ENCODE peak calls at places on chromosomes 2 and 18, in ten cellular contexts. L is cardiac muscle cell; M is myocyte; Z is Kasumi-1; E is T-helper 9 cell; W is OCI-LY7; F is C1 segment of cervical spinal cord; V is NCI-H1417; G is stimulated activated CD4-positive, alpha-beta T cell treated with anti-CD3 and anti-CD28 coated beads, Interleukin-2, amount 100 ng/mL, for 48 hours; P is stimulated activated naive CD4-positive, alpha-beta T cell. Q is an unnamed sample.

GRCh38 chr2:40436093-40436475 is 15.8 kb downstream of the SLC8A1 start:
- DNase-seq in L (no peak), M (no peak), Z (no peak), E (no peak), W (no peak), F (no peak), V (no peak), G (no peak), P (no peak), Q (no peak)

GRCh38 chr18:36372902-36373301 is 75.4 kb downstream of the FHOD3 start:
- DNase-seq in L (peak), M (peak), Z (peak), E (no peak), W (no peak), F (no peak), V (no peak), G (no peak), P (no peak), Q (no peak)

GRCh38 chr2:65345626-65346025 is 86.8 kb downstream of the SPRED2 start:
- DNase-seq in L (peak), M (no peak), Z (no peak), E (no peak), W (no peak), F (no peak), V (no peak), G (no peak), P (no peak), Q (no peak)

GRCh38 chr2:74457129-74457548 is 1.1 kb upstream of the WBP1 start:
- DNase-seq in L (no peak), M (no peak), Z (peak), E (no peak), W (no peak), F (no peak), V (no peak), G (no peak), P (no peak), Q (no peak)

GRCh38 chr18:75363446-75364225 is 63.9 kb downstream of the SMIM21 start:
- DNase-seq in L (no peak), M (no peak), Z (no peak), E (no peak), W (no peak), F (no peak), V (no peak), G (no peak), P (no peak), Q (no peak)

GRCh38 chr2:107418713-107419112 is 408.0 kb upstream of the RGPD4 start:
- DNase-seq in L (no peak), M (peak), Z (no peak), E (no peak), W (no peak), F (no peak), V (no peak), G (no peak), P (no peak), Q (no peak)

GRCh38 chr18:5627756-5628511 is 84.1 kb upstream of the EPB41L3 start:
- DNase-seq in L (no peak), M (no peak), Z (no peak), E (no peak), W (no peak), F (no peak), V (no peak), G (no peak), P (no peak), Q (no peak)

GRCh38 chr18:67628674-67629073 is 112.2 kb upstream of the DSEL start:
- DNase-seq in L (no peak), M (no peak), Z (no peak), E (no peak), W (no peak), F (no peak), V (no peak), G (no peak), P (no peak), Q (no peak)

GRCh38 chr2:166239548-166239947 is 111.7 kb upstream of the SCN1A start:
- DNase-seq in L (peak), M (peak), Z (no peak), E (no peak), W (no peak), F (no peak), V (no peak), G (no peak), P (no peak), Q (no peak)

GRCh38 chr18:79302120-79302519 is 93.6 kb upstream of the NFATC1 start:
- DNase-seq in L (no peak), M (no peak), Z (no peak), E (no peak), W (no peak), F (no peak), V (no peak), G (no peak), P (no peak), Q (no peak)

GRCh38 chr2:105143467-105144127 is 97.9 kb upstream of the GPR45 start:
- DNase-seq in L (peak), M (no peak), Z (no peak), E (no peak), W (no peak), F (peak), V (peak), G (peak), P (no peak), Q (peak)

GRCh38 chr2:95013726-95014125 is 11.8 kb upstream of the MAL start:
- DNase-seq in L (no peak), M (no peak), Z (no peak), E (no peak), W (no peak), F (no peak), V (no peak), G (no peak), P (no peak), Q (no peak)

GRCh38 chr2:215748446-215748845 is 264.9 kb downstream of the MREG start:
- DNase-seq in L (no peak), M (no peak), Z (no peak), E (no peak), W (no peak), F (peak), V (no peak), G (no peak), P (no peak), Q (no peak)

GRCh38 chr2:230660294-230661060 is 52.2 kb upstream of the CAB39 start:
- DNase-seq in L (no peak), M (no peak), Z (peak), E (no peak), W (peak), F (peak), V (no peak), G (no peak), P (peak), Q (no peak)

GRCh38 chr2:27316655-27317412 is 6.1 kb downstream of the MPV17 start:
- DNase-seq in L (no peak), M (no peak), Z (no peak), E (no peak), W (no peak), F (peak), V (no peak), G (no peak), P (no peak), Q (peak)

GRCh38 chr2:188734688-188735087 is 239.5 kb upstream of the COL3A1 start:
- DNase-seq in L (peak), M (peak), Z (peak), E (no peak), W (no peak), F (no peak), V (no peak), G (no peak), P (no peak), Q (no peak)

GRCh38 chr2:33377048-33377447 is 99.4 kb upstream of the RASGRP3 start:
- DNase-seq in L (peak), M (peak), Z (no peak), E (no peak), W (no peak), F (no peak), V (no peak), G (no peak), P (no peak), Q (no peak)

GRCh38 chr18:40293311-40293710 is 1661.7 kb upstream of the PIK3C3 start:
- DNase-seq in L (peak), M (no peak), Z (peak), E (no peak), W (no peak), F (no peak), V (peak), G (no peak), P (no peak), Q (no peak)

GRCh38 chr2:133333189-133333588 is 235.1 kb downstream of the NCKAP5 start:
- DNase-seq in L (no peak), M (no peak), Z (no peak), E (no peak), W (no peak), F (no peak), V (no peak), G (no peak), P (no peak), Q (no peak)

GRCh38 chr18:68549257-68549871 is 165.5 kb downstream of the TMX3 start:
- DNase-seq in L (peak), M (peak), Z (no peak), E (no peak), W (no peak), F (no peak), V (no peak), G (no peak), P (no peak), Q (no peak)

GRCh38 chr2:29632018-29632417 is 289.4 kb downstream of the ALK start:
- DNase-seq in L (no peak), M (peak), Z (no peak), E (no peak), W (no peak), F (no peak), V (no peak), G (no peak), P (no peak), Q (no peak)

GRCh38 chr2:50004667-50005066 is 850.4 kb upstream of the FSHR start:
- DNase-seq in L (no peak), M (no peak), Z (no peak), E (no peak), W (no peak), F (no peak), V (no peak), G (no peak), P (no peak), Q (no peak)

GRCh38 chr2:196399736-196400691 is 228.6 kb upstream of the STK17B start:
- DNase-seq in L (peak), M (peak), Z (peak), E (no peak), W (no peak), F (no peak), V (no peak), G (no peak), P (no peak), Q (no peak)

Q was measured in occipital lobe.